ENCODE peak calls at places on chromosome 1, in nine cellular contexts. G is fibroblast of lung; D is heart left ventricle; L is lower lobe of right lung; S is lung; P is kidney; W is mucosa of descending colon; B is CD8-positive, alpha-beta T cell; Q is body of pancreas. K is an unnamed sample.

GRCh38 chr1:45796946-45797345 is 6.5 kb upstream of the MAST2 start:
- DNase-seq in G (no peak), D (no peak), L (no peak), S (no peak), P (no peak), W (no peak), B (no peak), Q (no peak), K (peak; percentile 73)

GRCh38 chr1:155794605-155795265 is 62.3 kb downstream of the GON4L start:
- DNase-seq in G (peak; percentile 3), D (no peak), L (no peak), S (no peak), P (no peak), W (peak; percentile 14), B (no peak), Q (no peak), K (no peak)

GRCh38 chr1:204589409-204590038 is 73.3 kb downstream of the MDM4 start:
- DNase-seq in G (peak; percentile 66), D (no peak), L (no peak), S (no peak), P (no peak), W (no peak), B (no peak), Q (no peak), K (no peak)

GRCh38 chr1:201790261-201790660 is 38.7 kb upstream of the IPO9 start:
- DNase-seq in G (peak; percentile 65), D (no peak), L (no peak), S (no peak), P (no peak), W (no peak), B (no peak), Q (no peak), K (no peak)

GRCh38 chr1:248618878-248619277 is 16.0 kb downstream of the OR2T11 start:
- DNase-seq in G (no peak), D (peak; percentile 37), L (peak; percentile 57), S (peak; percentile 57), P (no peak), W (peak; percentile 89), B (peak; percentile 53), Q (peak; percentile 64), K (no peak)

GRCh38 chr1:239815074-239815473 is 276.6 kb upstream of the FMN2 start:
- DNase-seq in G (no peak), D (no peak), L (no peak), S (no peak), P (no peak), W (no peak), B (no peak), Q (no peak), K (no peak)

GRCh38 chr1:88163187-88163586 is 520.9 kb upstream of the PKN2 start:
- DNase-seq in G (no peak), D (no peak), L (no peak), S (no peak), P (no peak), W (no peak), B (no peak), Q (no peak), K (no peak)

GRCh38 chr1:80882552-80882951 is 918.2 kb upstream of the ADGRL2 start:
- DNase-seq in G (peak; percentile 71), D (no peak), L (no peak), S (no peak), P (no peak), W (no peak), B (no peak), Q (no peak), K (no peak)

GRCh38 chr1:204188959-204189639 is 7.2 kb downstream of the KISS1 start:
- DNase-seq in G (no peak), D (no peak), L (no peak), S (no peak), P (no peak), W (no peak), B (no peak), Q (no peak), K (no peak)

GRCh38 chr1:202164271-202165037 is 4.1 kb upstream of the PTPN7 start:
- DNase-seq in G (no peak), D (no peak), L (no peak), S (no peak), P (peak; percentile 57), W (peak; percentile 47), B (peak; percentile 77), Q (no peak), K (no peak)

GRCh38 chr1:24870551-24871195 is 59.4 kb downstream of the RUNX3 start:
- DNase-seq in G (no peak), D (no peak), L (no peak), S (no peak), P (no peak), W (no peak), B (peak; percentile 30), Q (no peak), K (no peak)

GRCh38 chr1:15196807-15197530 is 43.4 kb downstream of the TMEM51 start:
- DNase-seq in G (no peak), D (no peak), L (no peak), S (peak; percentile 49), P (no peak), W (peak; percentile 81), B (no peak), Q (peak; percentile 74), K (no peak)

GRCh38 chr1:248622491-248623106 is 12.3 kb downstream of the OR2T11 start:
- DNase-seq in G (no peak), D (no peak), L (no peak), S (no peak), P (no peak), W (no peak), B (no peak), Q (peak; percentile 19), K (peak; percentile 38)

GRCh38 chr1:114094303-114094663 is 59.4 kb downstream of the SYT6 start:
- DNase-seq in G (peak; percentile 47), D (no peak), L (no peak), S (no peak), P (no peak), W (no peak), B (no peak), Q (no peak), K (no peak)

GRCh38 chr1:203612932-203613682 is 13.5 kb upstream of the ATP2B4 start:
- DNase-seq in G (peak; percentile 27), D (no peak), L (no peak), S (no peak), P (no peak), W (no peak), B (no peak), Q (no peak), K (no peak)

GRCh38 chr1:27606708-27607238 is 2.8 kb upstream of the AHDC1 start:
- DNase-seq in G (peak; percentile 43), D (no peak), L (no peak), S (no peak), P (no peak), W (no peak), B (no peak), Q (no peak), K (no peak)

GRCh38 chr1:167860231-167860923 is 53.6 kb downstream of the ADCY10 start:
- DNase-seq in G (peak; percentile 24), D (no peak), L (no peak), S (no peak), P (no peak), W (no peak), B (no peak), Q (no peak), K (no peak)

GRCh38 chr1:21295059-21295401 is 4.8 kb upstream of the ECE1 start:
- DNase-seq in G (peak; percentile 74), D (no peak), L (no peak), S (no peak), P (no peak), W (no peak), B (no peak), Q (no peak), K (no peak)
- H3K4me1 ChIP-seq in G (peaks cover 22% of the 10 kb centered on the region), D (peaks cover 11% of the 10 kb centered on the region), L (peaks cover 59% of the 10 kb centered on the region), S (no peaks in the 10 kb centered on the region), P (peaks cover 13% of the 10 kb centered on the region), W (peaks cover 30% of the 10 kb centered on the region), B (peaks cover 84% of the 10 kb centered on the region), Q (peaks cover 58% of the 10 kb centered on the region), K (peaks cover 5% of the 10 kb centered on the region)

GRCh38 chr1:228736844-228737415 is 1.7 kb downstream of the RHOU start:
- DNase-seq in G (no peak), D (no peak), L (no peak), S (no peak), P (no peak), W (no peak), B (no peak), Q (no peak), K (peak; percentile 22)
- H3K4me3 ChIP-seq in G (peak overlapping the region; percentile 76), D (peak overlapping the region; percentile 81), L (peak overlapping the region; percentile 82), S (peak overlapping the region; percentile 1), P (peak overlapping the region; percentile 71), W (peak overlapping the region; percentile 62), B (no peak overlapping the region), Q (peak overlapping the region; percentile 18), K (peak overlapping the region; percentile 55)

DNA sequence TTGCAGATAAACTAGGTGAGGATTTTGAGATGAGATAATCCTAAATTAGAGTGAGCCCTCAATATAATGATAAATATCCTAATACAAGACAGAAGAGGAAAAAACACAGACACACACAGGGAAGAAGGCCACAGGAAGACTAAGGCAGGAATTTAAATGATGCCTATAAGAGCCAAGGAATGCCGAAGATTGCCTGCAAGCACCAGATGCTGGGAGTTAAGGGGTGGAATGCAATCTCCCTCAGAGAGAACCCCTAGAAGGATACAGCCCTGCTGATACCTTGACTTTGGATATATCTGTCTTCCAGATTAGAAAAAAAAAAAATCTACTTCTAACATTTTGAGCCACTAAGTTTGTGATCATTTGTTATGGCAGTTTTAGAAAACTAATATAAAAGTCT is 299.7 kb upstream of the PRMT6 start:
- DNase-seq in G (peak; percentile 2), D (no peak), L (no peak), S (no peak), P (no peak), W (no peak), B (no peak), Q (no peak), K (no peak)
- H3K9me3 ChIP-seq in G (no peaks in the 10 kb centered on the region), D (no peaks in the 10 kb centered on the region), L (no peaks in the 10 kb centered on the region), S (no peaks in the 10 kb centered on the region), P (no peaks in the 10 kb centered on the region), W (no peaks in the 10 kb centered on the region), B (no peaks in the 10 kb centered on the region), Q (no peaks in the 10 kb centered on the region), K (no peaks in the 10 kb centered on the region)

GRCh38 chr1:66172272-66172671 is 361.7 kb upstream of the SGIP1 start:
- DNase-seq in G (no peak), D (no peak), L (no peak), S (no peak), P (no peak), W (no peak), B (no peak), Q (no peak), K (no peak)
- H3K4me1 ChIP-seq in G (no peaks in the 10 kb centered on the region), D (no peaks in the 10 kb centered on the region), L (no peaks in the 10 kb centered on the region), S (no peaks in the 10 kb centered on the region), P (no peaks in the 10 kb centered on the region), W (no peaks in the 10 kb centered on the region), B (peaks cover 6% of the 10 kb centered on the region), Q (no peaks in the 10 kb centered on the region), K (no peaks in the 10 kb centered on the region)

K was measured in HAP-1.